ENCODE peak calls at places on chromosomes 7 and 10, in six cellular contexts. H is tibial nerve, V is mucosa of descending colon, B is sigmoid colon, J is epithelial cell of esophagus, K is cardiac muscle cell. T is an unnamed sample.

GRCh38 chr10:21749788-21750187 is 215.8 kb downstream of the MLLT10 start:
- DNase-seq in H (no peak), V (no peak), B (no peak), J (no peak), K (peak), T (no peak)

GRCh38 chr7:46784746-46785145 is 797.2 kb downstream of the TNS3 start:
- DNase-seq in H (no peak), V (no peak), B (no peak), J (peak), K (peak), T (peak)

GRCh38 chr7:111788426-111788825 is 226.1 kb upstream of the IMMP2L start:
- DNase-seq in H (no peak), V (no peak), B (no peak), J (peak), K (peak), T (peak)

GRCh38 chr7:45663965-45664623 is 89.9 kb downstream of the ADCY1 start:
- DNase-seq in H (no peak), V (no peak), B (no peak), J (no peak), K (no peak), T (no peak)

GRCh38 chr10:113555245-113555644 is 2.4 kb downstream of the HABP2 start:
- DNase-seq in H (no peak), V (no peak), B (no peak), J (no peak), K (no peak), T (no peak)

GRCh38 chr7:34091330-34091917 is 186.1 kb downstream of the BMPER start:
- DNase-seq in H (peak), V (peak), B (no peak), J (peak), K (peak), T (peak)

GRCh38 chr10:113073549-113074189 is 123.6 kb downstream of the TCF7L2 start:
- DNase-seq in H (peak), V (peak), B (peak), J (peak), K (peak), T (peak)

GRCh38 chr7:130893441-130893894 is 159.5 kb upstream of the KLF14 start:
- DNase-seq in H (peak), V (no peak), B (no peak), J (peak), K (peak), T (no peak)

GRCh38 chr7:140417456-140418155 is 13.7 kb downstream of the RAB19 start:
- DNase-seq in H (no peak), V (no peak), B (no peak), J (no peak), K (no peak), T (no peak)

GRCh38 chr7:46786221-46786951 is 795.5 kb downstream of the TNS3 start:
- DNase-seq in H (no peak), V (no peak), B (no peak), J (peak), K (no peak), T (no peak)

GRCh38 chr10:125994601-125995000 is 98.2 kb downstream of the FANK1 start:
- DNase-seq in H (no peak), V (no peak), B (no peak), J (no peak), K (no peak), T (no peak)

GRCh38 chr10:113666682-113667252 is 2.9 kb upstream of the NRAP start:
- DNase-seq in H (no peak), V (no peak), B (no peak), J (peak), K (peak), T (peak)

GRCh38 chr10:50416181-50416824 is 165.0 kb upstream of the ASAH2 start:
- DNase-seq in H (no peak), V (no peak), B (no peak), J (no peak), K (no peak), T (peak)

GRCh38 chr7:1661461-1661860 is 8.6 kb upstream of the ELFN1 start:
- DNase-seq in H (no peak), V (no peak), B (peak), J (no peak), K (no peak), T (no peak)

GRCh38 chr7:4650471-4651047 is 31.5 kb upstream of the FOXK1 start:
- DNase-seq in H (no peak), V (no peak), B (peak), J (no peak), K (peak), T (peak)

GRCh38 chr10:10589540-10589939 is 428.1 kb upstream of the CELF2 start:
- DNase-seq in H (peak), V (peak), B (no peak), J (peak), K (peak), T (peak)

GRCh38 chr7:82345886-82346285 is 97.7 kb downstream of the CACNA2D1 start:
- DNase-seq in H (no peak), V (no peak), B (no peak), J (no peak), K (no peak), T (no peak)

GRCh38 chr7:71900556-71900955 is 511.6 kb downstream of the CALN1 start:
- DNase-seq in H (no peak), V (no peak), B (no peak), J (no peak), K (no peak), T (no peak)

GRCh38 chr10:123147635-123148413 is at the start of gene HMX2:
- DNase-seq in H (no peak), V (no peak), B (no peak), J (no peak), K (no peak), T (no peak)

GRCh38 chr7:37535841-37536240 is 87.2 kb upstream of the ELMO1 start:
- DNase-seq in H (no peak), V (no peak), B (no peak), J (no peak), K (no peak), T (no peak)

GRCh38 chr10:68988530-68989316 is at the start of gene KIFBP:
- DNase-seq in H (peak), V (peak), B (peak), J (peak), K (peak), T (peak)

GRCh38 chr10:115981056-115981455 is 291.9 kb downstream of the GFRA1 start:
- DNase-seq in H (no peak), V (no peak), B (peak), J (no peak), K (peak), T (no peak)

GRCh38 chr7:31465285-31465684 is 48.6 kb upstream of the ITPRID1 start:
- DNase-seq in H (peak), V (peak), B (no peak), J (no peak), K (no peak), T (no peak)

GRCh38 chr10:90856964-90857634 is 740 bp downstream of the HTR7 start:
- DNase-seq in H (no peak), V (no peak), B (no peak), J (peak), K (no peak), T (no peak)

GRCh38 chr7:133853706-133854276 is 273.3 kb upstream of the LRGUK start:
- DNase-seq in H (no peak), V (peak), B (no peak), J (peak), K (peak), T (peak)

GRCh38 chr10:34580643-34581042 is 234.5 kb downstream of the PARD3 start:
- DNase-seq in H (no peak), V (no peak), B (no peak), J (peak), K (peak), T (peak)

GRCh38 chr10:69061305-69062161 is 26.4 kb upstream of the SRGN start:
- DNase-seq in H (peak), V (peak), B (peak), J (peak), K (peak), T (peak)

GRCh38 chr10:24223953-24224352 is 15.0 kb downstream of the KIAA1217 start:
- DNase-seq in H (no peak), V (no peak), B (no peak), J (no peak), K (peak), T (peak)

GRCh38 chr10:3464760-3465405 is 292.3 kb upstream of the PITRM1 start:
- DNase-seq in H (no peak), V (peak), B (no peak), J (peak), K (peak), T (peak)

GRCh38 chr10:116540814-116541213 is 4.9 kb upstream of the PNLIP start:
- DNase-seq in H (no peak), V (no peak), B (no peak), J (no peak), K (no peak), T (no peak)

GRCh38 chr10:69684020-69684980 is 54.3 kb downstream of the FAM241B start:
- DNase-seq in H (peak), V (peak), B (peak), J (peak), K (peak), T (peak)

DNA sequence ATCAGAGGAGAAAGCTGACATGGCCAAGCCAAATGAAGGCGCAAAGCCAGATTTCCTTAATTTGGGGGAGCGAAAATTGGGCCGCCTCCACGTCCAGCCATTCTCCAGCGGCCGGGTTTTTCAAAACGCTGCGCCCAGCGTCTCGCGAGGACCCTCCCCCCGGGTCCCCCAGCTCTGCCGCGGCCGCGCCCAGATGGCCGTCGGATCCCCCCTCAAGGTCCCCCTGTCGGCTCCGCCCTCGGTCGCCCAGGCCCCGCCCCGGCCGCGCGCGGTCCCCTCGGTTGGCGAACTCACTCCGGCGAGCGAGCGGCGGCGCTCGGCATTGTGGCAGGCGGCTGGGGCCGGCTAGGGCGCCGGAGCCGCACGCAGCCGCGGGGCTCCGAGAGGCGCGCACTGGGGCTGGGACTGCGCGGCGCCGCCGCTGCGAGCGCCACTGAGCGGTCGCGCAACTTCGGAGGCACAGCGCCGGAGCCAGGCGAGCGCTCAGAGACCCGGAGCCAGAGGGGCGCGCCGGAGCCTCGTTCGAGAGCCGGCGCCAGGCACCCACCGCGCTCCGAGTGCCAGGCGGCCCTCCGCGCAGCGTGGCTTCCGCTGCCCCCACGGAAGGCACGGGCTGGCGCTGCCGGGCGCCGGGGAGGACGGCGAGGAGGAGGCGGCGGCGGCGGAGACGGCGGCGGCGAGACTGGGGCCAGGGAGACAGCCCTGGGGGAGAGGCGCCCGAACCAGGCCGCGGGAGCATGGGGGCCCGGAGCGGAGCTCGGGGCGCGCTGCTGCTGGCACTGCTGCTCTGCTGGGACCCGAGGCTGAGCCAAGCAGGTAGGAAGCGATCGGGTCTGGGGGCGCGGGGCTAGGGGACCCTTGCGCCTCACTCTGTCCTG is at the start of gene UNC5B:
- DNase-seq in H (peak), V (peak), B (peak), J (peak), K (peak), T (peak)
- H3K4me3 ChIP-seq in H (peak), V (peak), B (peak), J (peak), K (peak), T (peak)

DNA sequence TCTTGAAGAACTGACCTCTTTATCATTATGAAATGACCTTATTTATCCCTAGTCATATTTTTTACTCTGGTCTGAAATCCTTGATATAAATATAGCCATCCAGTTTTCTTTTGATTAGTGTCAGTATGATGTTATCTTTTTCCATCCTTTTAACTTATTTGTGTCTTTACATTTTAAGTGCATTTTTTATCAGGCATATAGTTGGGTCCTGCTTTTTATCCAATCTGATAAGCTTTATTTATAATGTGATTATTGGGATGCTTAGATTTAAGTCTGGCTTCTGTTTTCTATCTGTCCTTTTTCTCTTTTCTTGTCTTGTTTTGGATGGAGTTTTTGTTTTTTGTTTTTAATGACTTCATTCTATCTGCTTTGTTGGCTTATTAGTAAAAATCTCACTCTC is 119.2 kb downstream of the ARHGAP22 start:
- DNase-seq in H (no peak), V (no peak), B (no peak), J (no peak), K (no peak), T (no peak)
- TF ChIP-seq CTCF in H (no peak), V (no peak), B (no peak), J (no peak), K (no peak), T (no peak)

DNA sequence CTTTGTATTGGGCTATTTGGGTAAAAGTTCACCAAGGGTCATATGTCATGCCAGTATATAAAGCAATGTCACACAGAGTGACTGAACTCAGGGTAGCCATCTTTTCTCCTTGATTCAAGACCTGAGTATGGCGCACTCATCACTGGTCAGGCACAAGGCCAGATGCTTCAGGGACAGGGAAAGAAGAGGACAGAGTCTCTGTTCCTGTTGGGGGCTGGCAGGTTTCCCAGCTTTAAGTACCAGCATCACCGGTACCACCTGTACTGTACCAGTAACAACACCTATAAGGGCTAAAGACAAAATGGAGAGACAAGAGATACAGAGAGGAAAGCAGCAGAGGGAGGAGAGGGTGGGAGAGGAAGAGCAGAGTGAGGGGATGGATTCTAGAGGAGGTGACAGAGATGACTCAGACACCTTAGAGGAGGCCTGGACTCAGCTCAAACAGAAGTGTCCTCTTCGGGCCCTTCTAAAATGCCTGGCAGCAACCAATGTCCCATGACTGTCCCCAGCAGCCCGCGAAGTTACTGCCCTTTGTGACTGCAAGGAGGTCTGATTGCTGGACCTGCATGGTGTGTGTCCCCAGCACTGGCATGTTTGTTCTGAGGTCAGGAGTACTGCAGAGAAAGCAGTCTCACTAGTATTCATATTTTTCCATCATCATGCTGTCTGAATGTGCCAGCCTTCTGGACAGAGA is 191.3 kb downstream of the MYOF start:
- DNase-seq in H (no peak), V (no peak), B (no peak), J (no peak), K (no peak), T (no peak)
- H3K4me3 ChIP-seq in H (no peak), V (no peak), B (no peak), J (no peak), K (no peak), T (no peak)

DNA sequence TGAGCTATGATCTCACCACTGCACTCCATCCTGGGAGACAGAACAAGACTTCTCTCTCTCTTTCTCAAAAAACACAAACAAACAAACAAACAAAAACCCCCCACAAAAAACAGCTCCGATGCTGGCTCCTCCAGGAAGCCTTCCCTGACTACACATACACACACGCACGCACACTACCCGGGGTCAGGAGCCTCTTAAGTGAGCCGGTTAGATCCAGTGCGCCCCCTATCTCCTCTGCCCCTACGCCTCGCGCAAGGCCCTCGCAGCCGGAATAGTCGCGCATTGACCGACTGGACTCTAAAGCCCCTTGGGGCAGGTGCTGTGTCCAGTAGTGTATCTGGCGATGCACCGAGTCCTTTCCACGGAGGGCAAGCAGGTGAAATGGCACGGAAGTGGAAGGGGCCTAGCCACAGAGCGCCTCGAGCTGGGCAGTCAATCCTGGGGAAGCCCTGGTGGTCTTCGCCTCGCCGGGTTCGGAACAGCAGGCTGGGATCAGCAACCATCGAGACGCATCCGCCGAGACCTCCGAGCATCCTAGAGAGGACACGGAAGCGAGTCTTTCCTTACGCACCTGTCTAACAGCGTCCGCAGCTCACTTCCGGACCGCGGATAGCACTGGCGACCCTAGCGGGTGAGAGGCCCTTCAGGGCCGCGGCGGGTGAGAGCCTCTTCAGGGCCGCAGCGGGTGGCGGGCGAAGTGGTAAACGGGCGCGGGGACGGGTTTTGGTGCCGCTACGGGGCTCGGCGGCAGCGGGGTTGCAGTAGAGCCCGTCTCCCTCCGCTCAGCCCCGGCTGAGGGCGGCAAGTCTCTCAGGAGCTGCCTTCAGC is at the start of gene ZSCAN25:
- DNase-seq in H (peak), V (peak), B (peak), J (peak), K (peak), T (peak)
- TF ChIP-seq CTCF in H (no peak), V (no peak), B (no peak), J (no peak), K (peak), T (peak)

GRCh38 chr10:689433-690226 is at the start of gene DIP2C:
- DNase-seq in H (peak), V (peak), B (peak), J (peak), K (peak), T (peak)

GRCh38 chr10:687583-688286 is 1.7 kb downstream of the DIP2C start:
- DNase-seq in H (no peak), V (no peak), B (no peak), J (no peak), K (no peak), T (no peak)

GRCh38 chr10:688621-689426 is 644 bp downstream of the DIP2C start:
- DNase-seq in H (no peak), V (peak), B (no peak), J (peak), K (peak), T (peak)

GRCh38 chr10:686155-686931 is 3.1 kb downstream of the DIP2C start:
- DNase-seq in H (no peak), V (no peak), B (no peak), J (no peak), K (no peak), T (no peak)

GRCh38 chr10:688287-688620 is 1.2 kb downstream of the DIP2C start:
- DNase-seq in H (no peak), V (no peak), B (no peak), J (no peak), K (peak), T (no peak)
- H3K4me3 ChIP-seq in H (peak), V (no peak), B (peak), J (peak), K (peak), T (peak)

GRCh38 chr10:17914169-17915045 is 37.3 kb upstream of the SLC39A12 start:
- DNase-seq in H (no peak), V (no peak), B (no peak), J (no peak), K (no peak), T (no peak)

GRCh38 chr10:17912764-17913163 is 39.0 kb upstream of the SLC39A12 start:
- DNase-seq in H (no peak), V (no peak), B (no peak), J (no peak), K (peak), T (no peak)

GRCh38 chr10:17906002-17906401 is 45.7 kb upstream of the SLC39A12 start:
- DNase-seq in H (no peak), V (no peak), B (no peak), J (no peak), K (no peak), T (no peak)

GRCh38 chr10:17913604-17914003 is 38.1 kb upstream of the SLC39A12 start:
- DNase-seq in H (no peak), V (no peak), B (no peak), J (no peak), K (no peak), T (no peak)

GRCh38 chr10:17910144-17910789 is 41.5 kb upstream of the SLC39A12 start:
- DNase-seq in H (peak), V (peak), B (peak), J (peak), K (peak), T (peak)
- TF ChIP-seq CTCF in H (peak), V (peak), B (peak), J (peak), K (peak), T (peak)

GRCh38 chr7:107854454-107854853 is 36.5 kb upstream of the DLD start:
- DNase-seq in H (no peak), V (no peak), B (no peak), J (no peak), K (peak), T (peak)
- H3K4me3 ChIP-seq in H (no peak), V (no peak), B (no peak), J (no peak), K (no peak), T (no peak)

T was measured in fibroblast of pulmonary artery.